ENCODE peak calls at places on chromosomes 11 and 22, in eight cellular contexts. One of them, this sample, is unnamed.

GRCh38 chr11:25039165-25039564 is 542.3 kb downstream of the LUZP2 start:
- DNase-seq in astrocyte of the spinal cord: no peak
- DNase-seq in fibroblast of pulmonary artery: no peak
- DNase-seq in IMR-90: no peak
- DNase-seq in thoracic aorta: no peak
- DNase-seq in colonic mucosa: no peak
- DNase-seq in prostate gland: no peak
- DNase-seq in posterior cingulate gyrus: no peak
- DNase-seq in this sample: no peak

GRCh38 chr11:112162761-112163669 is 879 bp downstream of the IL18 start:
- DNase-seq in thoracic aorta: no peak
- DNase-seq in posterior cingulate gyrus: no peak
- DNase-seq in astrocyte of the spinal cord: peak; percentile 60
- DNase-seq in IMR-90: peak; percentile 42
- DNase-seq in fibroblast of pulmonary artery: no peak
- DNase-seq in prostate gland: no peak
- DNase-seq in colonic mucosa: no peak
- DNase-seq in this sample: no peak

GRCh38 chr22:19407649-19408606 is 23.6 kb downstream of the HIRA start:
- DNase-seq in astrocyte of the spinal cord: no peak
- DNase-seq in IMR-90: peak; percentile 29
- DNase-seq in fibroblast of pulmonary artery: peak; percentile 30
- DNase-seq in posterior cingulate gyrus: peak; percentile 59
- DNase-seq in colonic mucosa: peak; percentile 24
- DNase-seq in thoracic aorta: no peak
- DNase-seq in prostate gland: no peak
- DNase-seq in this sample: no peak

GRCh38 chr11:57762235-57762866 is 749 bp downstream of the CTNND1 start:
- DNase-seq in thoracic aorta: no peak
- DNase-seq in fibroblast of pulmonary artery: no peak
- DNase-seq in posterior cingulate gyrus: no peak
- DNase-seq in prostate gland: peak; percentile 30
- DNase-seq in colonic mucosa: peak; percentile 57
- DNase-seq in astrocyte of the spinal cord: peak; percentile 29
- DNase-seq in IMR-90: no peak
- DNase-seq in this sample: peak; percentile 41

GRCh38 chr11:27455667-27456066 is 16.9 kb downstream of the LGR4 start:
- DNase-seq in fibroblast of pulmonary artery: no peak
- DNase-seq in thoracic aorta: no peak
- DNase-seq in prostate gland: no peak
- DNase-seq in IMR-90: no peak
- DNase-seq in colonic mucosa: no peak
- DNase-seq in posterior cingulate gyrus: no peak
- DNase-seq in astrocyte of the spinal cord: no peak
- DNase-seq in this sample: no peak

GRCh38 chr11:134464196-134464595 is 52.2 kb upstream of the B3GAT1 start:
- DNase-seq in IMR-90: no peak
- DNase-seq in fibroblast of pulmonary artery: no peak
- DNase-seq in thoracic aorta: no peak
- DNase-seq in posterior cingulate gyrus: peak; percentile 57
- DNase-seq in astrocyte of the spinal cord: no peak
- DNase-seq in prostate gland: no peak
- DNase-seq in colonic mucosa: no peak
- DNase-seq in this sample: peak; percentile 22

GRCh38 chr11:116601734-116602636 is 170.8 kb downstream of the BUD13 start:
- DNase-seq in IMR-90: peak; percentile 3
- DNase-seq in thoracic aorta: no peak
- DNase-seq in posterior cingulate gyrus: no peak
- DNase-seq in colonic mucosa: no peak
- DNase-seq in fibroblast of pulmonary artery: peak; percentile 63
- DNase-seq in prostate gland: no peak
- DNase-seq in astrocyte of the spinal cord: no peak
- DNase-seq in this sample: no peak

GRCh38 chr11:86910592-86910991 is 44.6 kb downstream of the FZD4 start:
- DNase-seq in prostate gland: no peak
- DNase-seq in colonic mucosa: no peak
- DNase-seq in fibroblast of pulmonary artery: no peak
- DNase-seq in thoracic aorta: no peak
- DNase-seq in astrocyte of the spinal cord: no peak
- DNase-seq in IMR-90: peak; percentile 38
- DNase-seq in posterior cingulate gyrus: no peak
- DNase-seq in this sample: no peak

GRCh38 chr22:24532075-24532474 is 22.9 kb downstream of the GUCD1 start:
- DNase-seq in prostate gland: peak; percentile 32
- DNase-seq in thoracic aorta: no peak
- DNase-seq in astrocyte of the spinal cord: no peak
- DNase-seq in IMR-90: no peak
- DNase-seq in fibroblast of pulmonary artery: no peak
- DNase-seq in colonic mucosa: no peak
- DNase-seq in posterior cingulate gyrus: no peak
- DNase-seq in this sample: no peak

GRCh38 chr11:120514541-120515121 is 3.1 kb downstream of the GRIK4 start:
- DNase-seq in prostate gland: no peak
- DNase-seq in thoracic aorta: no peak
- DNase-seq in IMR-90: no peak
- DNase-seq in fibroblast of pulmonary artery: no peak
- DNase-seq in posterior cingulate gyrus: peak; percentile 78
- DNase-seq in astrocyte of the spinal cord: no peak
- DNase-seq in colonic mucosa: no peak
- DNase-seq in this sample: no peak

GRCh38 chr11:61688368-61689163 is 8.4 kb downstream of the DAGLA start:
- DNase-seq in prostate gland: peak; percentile 95
- DNase-seq in astrocyte of the spinal cord: no peak
- DNase-seq in colonic mucosa: peak; percentile 90
- DNase-seq in IMR-90: no peak
- DNase-seq in fibroblast of pulmonary artery: peak; percentile 56
- DNase-seq in thoracic aorta: no peak
- DNase-seq in posterior cingulate gyrus: peak; percentile 89
- DNase-seq in this sample: peak; percentile 38

GRCh38 chr11:93188726-93189125 is 9.1 kb downstream of the SLC36A4 start:
- DNase-seq in posterior cingulate gyrus: no peak
- DNase-seq in IMR-90: no peak
- DNase-seq in colonic mucosa: no peak
- DNase-seq in astrocyte of the spinal cord: no peak
- DNase-seq in thoracic aorta: no peak
- DNase-seq in fibroblast of pulmonary artery: no peak
- DNase-seq in prostate gland: no peak
- DNase-seq in this sample: no peak

GRCh38 chr11:12186683-12187082 is 76.3 kb downstream of the MICAL2 start:
- DNase-seq in IMR-90: no peak
- DNase-seq in posterior cingulate gyrus: no peak
- DNase-seq in colonic mucosa: no peak
- DNase-seq in prostate gland: no peak
- DNase-seq in thoracic aorta: no peak
- DNase-seq in astrocyte of the spinal cord: no peak
- DNase-seq in fibroblast of pulmonary artery: no peak
- DNase-seq in this sample: no peak

GRCh38 chr11:38315151-38315550 is 1717.1 kb upstream of the RAG2 start:
- DNase-seq in fibroblast of pulmonary artery: peak; percentile 3
- DNase-seq in posterior cingulate gyrus: no peak
- DNase-seq in astrocyte of the spinal cord: peak; percentile 5
- DNase-seq in thoracic aorta: no peak
- DNase-seq in IMR-90: no peak
- DNase-seq in prostate gland: no peak
- DNase-seq in colonic mucosa: no peak
- DNase-seq in this sample: no peak

GRCh38 chr11:11011617-11012016 is 153.8 kb upstream of the ZBED5 start:
- DNase-seq in fibroblast of pulmonary artery: no peak
- DNase-seq in astrocyte of the spinal cord: no peak
- DNase-seq in prostate gland: no peak
- DNase-seq in colonic mucosa: no peak
- DNase-seq in posterior cingulate gyrus: no peak
- DNase-seq in IMR-90: no peak
- DNase-seq in thoracic aorta: no peak
- DNase-seq in this sample: no peak

GRCh38 chr22:19891350-19892248 is 36.9 kb upstream of the GNB1L start:
- DNase-seq in IMR-90: peak; percentile 89
- DNase-seq in fibroblast of pulmonary artery: peak; percentile 79
- DNase-seq in astrocyte of the spinal cord: peak; percentile 84
- DNase-seq in prostate gland: no peak
- DNase-seq in posterior cingulate gyrus: no peak
- DNase-seq in thoracic aorta: no peak
- DNase-seq in colonic mucosa: no peak
- DNase-seq in this sample: no peak

GRCh38 chr22:42283288-42284229 is 13.1 kb upstream of the TCF20 start:
- DNase-seq in posterior cingulate gyrus: peak; percentile 92
- DNase-seq in astrocyte of the spinal cord: no peak
- DNase-seq in IMR-90: no peak
- DNase-seq in prostate gland: no peak
- DNase-seq in colonic mucosa: no peak
- DNase-seq in thoracic aorta: no peak
- DNase-seq in fibroblast of pulmonary artery: no peak
- DNase-seq in this sample: no peak

GRCh38 chr22:16801088-16801487 is 24.1 kb downstream of the XKR3 start:
- DNase-seq in prostate gland: no peak
- DNase-seq in IMR-90: no peak
- DNase-seq in posterior cingulate gyrus: no peak
- DNase-seq in thoracic aorta: no peak
- DNase-seq in colonic mucosa: no peak
- DNase-seq in fibroblast of pulmonary artery: no peak
- DNase-seq in astrocyte of the spinal cord: no peak
- DNase-seq in this sample: no peak

GRCh38 chr11:61120865-61121831 is 18.9 kb downstream of the CD5 start:
- DNase-seq in fibroblast of pulmonary artery: peak; percentile 38
- DNase-seq in astrocyte of the spinal cord: peak; percentile 18
- DNase-seq in colonic mucosa: peak; percentile 50
- DNase-seq in prostate gland: no peak
- DNase-seq in thoracic aorta: no peak
- DNase-seq in posterior cingulate gyrus: peak; percentile 93
- DNase-seq in IMR-90: peak; percentile 34
- DNase-seq in this sample: peak; percentile 93

GRCh38 chr11:86660011-86660595 is 12.3 kb downstream of the ME3 start:
- DNase-seq in posterior cingulate gyrus: no peak
- DNase-seq in prostate gland: no peak
- DNase-seq in fibroblast of pulmonary artery: peak; percentile 59
- DNase-seq in colonic mucosa: no peak
- DNase-seq in astrocyte of the spinal cord: peak; percentile 62
- DNase-seq in IMR-90: peak; percentile 77
- DNase-seq in thoracic aorta: no peak
- DNase-seq in this sample: no peak

GRCh38 chr11:57482782-57483569 is 22.6 kb downstream of the RTN4RL2 start:
- DNase-seq in posterior cingulate gyrus: peak; percentile 88
- DNase-seq in astrocyte of the spinal cord: no peak
- DNase-seq in colonic mucosa: no peak
- DNase-seq in IMR-90: peak; percentile 21
- DNase-seq in prostate gland: no peak
- DNase-seq in thoracic aorta: no peak
- DNase-seq in fibroblast of pulmonary artery: no peak
- DNase-seq in this sample: peak; percentile 61

GRCh38 chr11:122714021-122714420 is 58.5 kb downstream of the UBASH3B start:
- DNase-seq in posterior cingulate gyrus: no peak
- DNase-seq in astrocyte of the spinal cord: no peak
- DNase-seq in colonic mucosa: no peak
- DNase-seq in prostate gland: no peak
- DNase-seq in thoracic aorta: no peak
- DNase-seq in IMR-90: no peak
- DNase-seq in fibroblast of pulmonary artery: no peak
- DNase-seq in this sample: no peak

GRCh38 chr22:32858957-32859356 is 57.5 kb downstream of the TIMP3 start:
- DNase-seq in astrocyte of the spinal cord: no peak
- DNase-seq in prostate gland: no peak
- DNase-seq in thoracic aorta: no peak
- DNase-seq in IMR-90: no peak
- DNase-seq in fibroblast of pulmonary artery: no peak
- DNase-seq in posterior cingulate gyrus: no peak
- DNase-seq in colonic mucosa: no peak
- DNase-seq in this sample: no peak

GRCh38 chr22:40281717-40282116 is 64.6 kb upstream of the ADSL start:
- DNase-seq in prostate gland: peak; percentile 63
- DNase-seq in astrocyte of the spinal cord: no peak
- DNase-seq in IMR-90: no peak
- DNase-seq in posterior cingulate gyrus: no peak
- DNase-seq in thoracic aorta: no peak
- DNase-seq in colonic mucosa: no peak
- DNase-seq in fibroblast of pulmonary artery: no peak
- DNase-seq in this sample: no peak

GRCh38 chr11:59463176-59463575 is 6.4 kb downstream of the OR4D6 start:
- DNase-seq in posterior cingulate gyrus: no peak
- DNase-seq in fibroblast of pulmonary artery: peak; percentile 33
- DNase-seq in thoracic aorta: no peak
- DNase-seq in IMR-90: no peak
- DNase-seq in astrocyte of the spinal cord: no peak
- DNase-seq in prostate gland: no peak
- DNase-seq in colonic mucosa: no peak
- DNase-seq in this sample: no peak

GRCh38 chr22:19703869-19704268 is 10.4 kb upstream of the SEPTIN5 start:
- DNase-seq in prostate gland: no peak
- DNase-seq in IMR-90: no peak
- DNase-seq in fibroblast of pulmonary artery: no peak
- DNase-seq in astrocyte of the spinal cord: no peak
- DNase-seq in thoracic aorta: no peak
- DNase-seq in colonic mucosa: no peak
- DNase-seq in posterior cingulate gyrus: peak; percentile 29
- DNase-seq in this sample: peak; percentile 6

GRCh38 chr11:1351278-1351937 is 38.3 kb upstream of the BRSK2 start:
- DNase-seq in colonic mucosa: no peak
- DNase-seq in posterior cingulate gyrus: peak; percentile 8
- DNase-seq in prostate gland: no peak
- DNase-seq in thoracic aorta: no peak
- DNase-seq in astrocyte of the spinal cord: no peak
- DNase-seq in IMR-90: no peak
- DNase-seq in fibroblast of pulmonary artery: no peak
- DNase-seq in this sample: no peak

GRCh38 chr11:1502971-1503707 is 16.6 kb upstream of the MOB2 start:
- DNase-seq in prostate gland: peak; percentile 88
- DNase-seq in thoracic aorta: no peak
- DNase-seq in posterior cingulate gyrus: peak; percentile 96
- DNase-seq in astrocyte of the spinal cord: no peak
- DNase-seq in colonic mucosa: no peak
- DNase-seq in IMR-90: no peak
- DNase-seq in fibroblast of pulmonary artery: no peak
- DNase-seq in this sample: no peak

GRCh38 chr22:49230194-49230577 is 597.5 kb downstream of the BRD1 start:
- DNase-seq in astrocyte of the spinal cord: no peak
- DNase-seq in prostate gland: peak; percentile 2
- DNase-seq in IMR-90: no peak
- DNase-seq in fibroblast of pulmonary artery: no peak
- DNase-seq in thoracic aorta: no peak
- DNase-seq in colonic mucosa: no peak
- DNase-seq in posterior cingulate gyrus: peak; percentile 55
- DNase-seq in this sample: peak; percentile 15

GRCh38 chr11:110366234-110366633 is 63.5 kb upstream of the FDX1 start:
- DNase-seq in prostate gland: peak; percentile 39
- DNase-seq in posterior cingulate gyrus: no peak
- DNase-seq in astrocyte of the spinal cord: peak; percentile 31
- DNase-seq in colonic mucosa: no peak
- DNase-seq in fibroblast of pulmonary artery: peak; percentile 66
- DNase-seq in thoracic aorta: no peak
- DNase-seq in IMR-90: peak; percentile 28
- DNase-seq in this sample: peak; percentile 84

GRCh38 chr11:64571410-64572091 is 19.5 kb upstream of the SLC22A12 start:
- DNase-seq in IMR-90: no peak
- DNase-seq in prostate gland: peak; percentile 36
- DNase-seq in thoracic aorta: no peak
- DNase-seq in fibroblast of pulmonary artery: no peak
- DNase-seq in colonic mucosa: peak; percentile 54
- DNase-seq in posterior cingulate gyrus: peak; percentile 84
- DNase-seq in astrocyte of the spinal cord: no peak
- DNase-seq in this sample: no peak